ENCODE peak calls at places on chromosomes 6 and 20, in nine cellular contexts. O, C, S, Z, D, K, X, L and J are unnamed samples.

GRCh38 chr20:11195169-11195568 is 521.4 kb upstream of the JAG1 start:
- DNase-seq in S (no peak), X (no peak), O (no peak), D (no peak), C (no peak), Z (no peak), K (no peak), L (no peak), J (peak)

GRCh38 chr20:57065646-57066045 is 200.8 kb downstream of the BMP7 start:
- DNase-seq in S (no peak), D (no peak), Z (no peak), X (no peak), K (no peak), C (no peak), L (no peak), O (no peak), J (no peak)

GRCh38 chr20:36852187-36852586 is 23.8 kb upstream of the TLDC2 start:
- DNase-seq in X (peak), Z (peak), L (no peak), O (no peak), S (no peak), K (no peak), C (no peak), D (no peak), J (no peak)

GRCh38 chr6:33199687-33200233 is 705 bp downstream of the RXRB start:
- DNase-seq in Z (peak), S (peak), X (no peak), K (no peak), D (no peak), L (peak), O (peak), C (no peak), J (no peak)

GRCh38 chr20:23156170-23156841 is 70.2 kb upstream of the CD93 start:
- DNase-seq in C (peak), S (no peak), K (no peak), O (peak), D (no peak), L (peak), Z (no peak), X (no peak), J (no peak)

GRCh38 chr6:155968921-155969320 is 513.3 kb upstream of the NOX3 start:
- DNase-seq in K (no peak), X (no peak), S (no peak), Z (no peak), O (no peak), C (no peak), L (no peak), D (no peak), J (no peak)

GRCh38 chr6:53103993-53104675 is 38.9 kb downstream of the FBXO9 start:
- DNase-seq in C (no peak), D (no peak), K (no peak), Z (no peak), S (no peak), X (no peak), L (no peak), O (peak), J (no peak)

GRCh38 chr6:54299542-54300269 is 8.5 kb upstream of the TINAG start:
- DNase-seq in D (no peak), L (no peak), O (peak), Z (no peak), S (no peak), X (no peak), C (no peak), K (no peak), J (no peak)

GRCh38 chr6:10412948-10413849 is 1.7 kb downstream of the TFAP2A start:
- DNase-seq in Z (no peak), O (no peak), S (no peak), L (no peak), K (no peak), C (peak), X (peak), D (peak), J (no peak)

GRCh38 chr6:128358111-128358780 is 162.2 kb downstream of the PTPRK start:
- DNase-seq in X (no peak), Z (no peak), O (no peak), K (no peak), C (no peak), L (no peak), S (no peak), D (no peak), J (no peak)

GRCh38 chr20:22583773-22584629 is at the start of gene FOXA2:
- DNase-seq in K (no peak), Z (no peak), D (peak), L (no peak), X (no peak), C (peak), O (no peak), S (no peak), J (peak)

GRCh38 chr6:24931752-24932691 is 3.7 kb downstream of the RIPOR2 start:
- DNase-seq in X (no peak), L (no peak), Z (no peak), K (no peak), D (no peak), O (peak), S (no peak), C (no peak), J (no peak)

GRCh38 chr20:53679597-53680309 is 86.1 kb upstream of the ZNF217 start:
- DNase-seq in L (no peak), K (no peak), X (no peak), S (no peak), C (no peak), D (no peak), O (no peak), Z (no peak), J (no peak)

GRCh38 chr20:53678315-53678989 is 84.8 kb upstream of the ZNF217 start:
- DNase-seq in O (peak), Z (no peak), K (no peak), S (no peak), D (no peak), X (no peak), L (no peak), C (no peak), J (no peak)

GRCh38 chr20:53677447-53678314 is 84.0 kb upstream of the ZNF217 start:
- DNase-seq in O (peak), X (peak), K (no peak), C (peak), L (no peak), D (peak), Z (no peak), S (no peak), J (peak)

GRCh38 chr20:53676987-53677386 is 83.3 kb upstream of the ZNF217 start:
- DNase-seq in S (no peak), K (no peak), D (no peak), X (no peak), C (no peak), Z (no peak), L (no peak), O (no peak), J (no peak)

DNA sequence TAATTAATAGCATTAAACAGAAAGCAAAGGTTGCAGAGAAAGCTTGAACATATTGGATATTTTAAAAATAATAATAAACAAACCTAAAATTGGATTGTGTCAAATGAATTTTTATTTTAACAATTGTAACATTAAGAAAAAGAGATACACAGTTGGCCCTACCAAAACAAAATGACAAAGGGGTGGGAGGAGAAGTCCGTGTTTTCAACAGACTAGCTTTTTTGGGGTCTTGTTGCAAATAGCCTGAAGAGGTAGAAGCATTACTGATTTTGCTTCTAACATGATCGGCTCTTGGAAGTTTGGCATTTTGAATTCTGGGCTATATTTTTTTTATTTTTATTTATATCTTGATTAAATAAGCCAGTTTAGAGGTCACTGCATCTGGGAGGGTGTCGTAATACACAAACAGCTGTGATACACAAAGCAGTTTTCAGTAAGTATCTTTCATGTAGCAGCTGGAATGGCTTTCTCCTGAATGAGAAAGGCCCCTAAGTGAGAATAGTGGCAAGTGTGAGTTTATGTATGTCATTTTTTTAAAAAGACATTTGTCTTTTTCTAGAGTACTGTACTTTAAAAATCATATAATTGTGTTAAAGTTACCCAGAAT is 85.5 kb upstream of the ZNF217 start:
- DNase-seq in O (peak), K (no peak), S (no peak), D (no peak), X (no peak), L (no peak), Z (no peak), C (no peak), J (no peak)
- TF ChIP-seq CTCF in O (no peak), K (no peak), S (no peak), D (no peak), X (no peak), L (no peak), Z (no peak), C (no peak), J (no peak)

DNA sequence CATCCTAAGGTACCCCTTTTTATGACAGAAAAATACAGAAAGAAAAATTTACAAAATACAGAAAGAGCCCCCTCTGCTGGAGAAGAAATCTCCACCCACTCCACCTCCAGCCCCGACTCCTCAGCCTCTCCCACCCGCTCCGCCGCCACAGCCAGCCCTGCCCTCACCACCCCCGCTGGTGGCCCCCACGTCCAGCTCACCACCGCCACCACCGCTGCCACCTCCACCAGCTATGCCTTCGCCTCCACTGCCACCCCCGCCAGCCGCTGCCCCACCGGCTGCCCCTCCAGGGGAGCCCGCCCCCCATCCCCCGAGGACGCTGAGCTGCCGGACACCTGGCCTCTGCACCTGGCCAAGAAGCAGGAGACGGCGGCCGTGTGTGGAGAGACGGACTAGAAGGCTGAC is 17.7 kb downstream of the WFDC2 start:
- DNase-seq in C (no peak), S (no peak), L (no peak), D (no peak), O (no peak), X (peak), Z (peak), K (no peak), J (peak)
- TF ChIP-seq CTCF in C (peak), S (no peak), L (no peak), D (no peak), O (no peak), X (peak), Z (peak), K (no peak), J (peak)

GRCh38 chr6:137415127-137415833 is 78.9 kb downstream of the OLIG3 start:
- DNase-seq in O (peak), D (peak), Z (peak), L (peak), K (peak), C (peak), X (peak), S (peak), J (peak)
- TF ChIP-seq CTCF in O (peak), D (peak), Z (peak), L (peak), K (peak), C (peak), X (peak), S (peak), J (peak)

GRCh38 chr20:25197173-25197869 is 1.8 kb downstream of the ENTPD6 start:
- DNase-seq in X (no peak), C (no peak), Z (no peak), D (no peak), S (peak), L (no peak), K (no peak), O (no peak), J (no peak)
- TF ChIP-seq CTCF in X (no peak), C (no peak), Z (peak), D (no peak), S (no peak), L (no peak), K (no peak), O (no peak), J (no peak)